ENCODE peak calls at places on chromosome 1, in seven cellular contexts. F, P, L, T, O, Z and E are unnamed samples.

GRCh38 chr1:233135833-233136232 is 159.7 kb downstream of the PCNX2 start:
- DNase-seq in F (no peak), P (no peak), L (no peak), T (no peak), O (no peak), Z (no peak), E (no peak)

GRCh38 chr1:26529655-26530539 is at the start of gene RPS6KA1:
- DNase-seq in F (peak), P (peak), L (peak), T (no peak), O (no peak), Z (no peak), E (peak)

GRCh38 chr1:36322786-36323635 is 434 bp downstream of the EVA1B start:
- DNase-seq in F (peak), P (peak), L (peak), T (no peak), O (no peak), Z (peak), E (peak)

GRCh38 chr1:88141499-88142074 is 542.5 kb upstream of the PKN2 start:
- DNase-seq in F (no peak), P (no peak), L (no peak), T (no peak), O (no peak), Z (no peak), E (no peak)

GRCh38 chr1:246110343-246111219 is 396.5 kb downstream of the SMYD3 start:
- DNase-seq in F (no peak), P (no peak), L (no peak), T (peak), O (no peak), Z (peak), E (no peak)

GRCh38 chr1:23273450-23274133 is 56.3 kb upstream of the HTR1D start:
- DNase-seq in F (no peak), P (no peak), L (no peak), T (no peak), O (peak), Z (peak), E (no peak)

GRCh38 chr1:232044728-232045127 is 418.1 kb downstream of the DISC1 start:
- DNase-seq in F (no peak), P (no peak), L (no peak), T (no peak), O (no peak), Z (no peak), E (no peak)

GRCh38 chr1:154838473-154838872 is 31.6 kb downstream of the KCNN3 start:
- DNase-seq in F (no peak), P (no peak), L (no peak), T (no peak), O (no peak), Z (no peak), E (no peak)

GRCh38 chr1:10685851-10686403 is 110.5 kb downstream of the CASZ1 start:
- DNase-seq in F (no peak), P (no peak), L (no peak), T (no peak), O (no peak), Z (no peak), E (no peak)

GRCh38 chr1:54603241-54603640 is 20.1 kb downstream of the FAM151A start:
- DNase-seq in F (no peak), P (no peak), L (no peak), T (no peak), O (no peak), Z (no peak), E (no peak)

GRCh38 chr1:24635195-24635843 is 7.8 kb upstream of the SRRM1 start:
- DNase-seq in F (no peak), P (no peak), L (no peak), T (peak), O (peak), Z (peak), E (no peak)

GRCh38 chr1:37722181-37723071 is 30.1 kb downstream of the CDCA8 start:
- DNase-seq in F (no peak), P (no peak), L (no peak), T (no peak), O (no peak), Z (no peak), E (no peak)

GRCh38 chr1:17012775-17013501 is 1.2 kb upstream of the ATP13A2 start:
- DNase-seq in F (no peak), P (no peak), L (no peak), T (no peak), O (no peak), Z (no peak), E (no peak)

GRCh38 chr1:10687782-10688408 is 108.6 kb downstream of the CASZ1 start:
- DNase-seq in F (no peak), P (no peak), L (no peak), T (no peak), O (no peak), Z (no peak), E (no peak)

GRCh38 chr1:186178426-186179043 is 196.5 kb downstream of the TPR start:
- DNase-seq in F (no peak), P (no peak), L (no peak), T (peak), O (no peak), Z (no peak), E (no peak)

GRCh38 chr1:234696148-234696576 is 86.2 kb upstream of the IRF2BP2 start:
- DNase-seq in F (no peak), P (no peak), L (no peak), T (no peak), O (no peak), Z (no peak), E (no peak)

GRCh38 chr1:184567648-184568047 is 180.8 kb downstream of the C1orf21 start:
- DNase-seq in F (no peak), P (no peak), L (no peak), T (no peak), O (no peak), Z (peak), E (no peak)

GRCh38 chr1:6260433-6260934 is 414 bp downstream of the GPR153 start:
- DNase-seq in F (no peak), P (peak), L (no peak), T (no peak), O (no peak), Z (no peak), E (no peak)